ENCODE peak calls at places on chromosome 13, in eight cellular contexts. Y is cardiac muscle cell; Q is breast epithelium; J is naive thymus-derived CD4-positive, alpha-beta T cell; C is small intestine; R is CD8-positive, alpha-beta memory T cell; H is PC-9; P is RWPE2. V is an unnamed sample.

GRCh38 chr13:34591801-34592454 is 350.1 kb upstream of the NBEA start:
- DNase-seq in Y (no peak), Q (no peak), J (no peak), C (no peak), R (no peak), H (no peak), P (no peak), V (no peak)

GRCh38 chr13:80251403-80251802 is 89.5 kb downstream of the SPRY2 start:
- DNase-seq in Y (peak; percentile 60), Q (no peak), J (no peak), C (peak; percentile 26), R (no peak), H (peak; percentile 34), P (no peak), V (no peak)

GRCh38 chr13:23180711-23181110 is at the start of gene SGCG:
- DNase-seq in Y (no peak), Q (no peak), J (no peak), C (no peak), R (no peak), H (no peak), P (no peak), V (no peak)

GRCh38 chr13:105846923-105847322 is 688.5 kb downstream of the EFNB2 start:
- DNase-seq in Y (no peak), Q (no peak), J (no peak), C (no peak), R (no peak), H (no peak), P (no peak), V (no peak)

GRCh38 chr13:30338331-30338851 is 31.0 kb upstream of the KATNAL1 start:
- DNase-seq in Y (no peak), Q (no peak), J (no peak), C (no peak), R (no peak), H (peak; percentile 95), P (no peak), V (no peak)

GRCh38 chr13:78652651-78653050 is 6.3 kb downstream of the OBI1 start:
- DNase-seq in Y (no peak), Q (no peak), J (no peak), C (no peak), R (no peak), H (no peak), P (no peak), V (no peak)

GRCh38 chr13:67299072-67299635 is 69.0 kb upstream of the PCDH9 start:
- DNase-seq in Y (peak; percentile 80), Q (no peak), J (no peak), C (no peak), R (no peak), H (peak; percentile 37), P (no peak), V (no peak)

GRCh38 chr13:62837895-62838294 is 1422.2 kb upstream of the PCDH20 start:
- DNase-seq in Y (no peak), Q (no peak), J (no peak), C (no peak), R (no peak), H (no peak), P (no peak), V (no peak)

GRCh38 chr13:24834902-24835510 is 71.0 kb downstream of the RNF17 start:
- DNase-seq in Y (no peak), Q (no peak), J (no peak), C (no peak), R (no peak), H (no peak), P (no peak), V (no peak)

GRCh38 chr13:64057372-64058020 is 2641.8 kb upstream of the PCDH20 start:
- DNase-seq in Y (no peak), Q (no peak), J (no peak), C (no peak), R (no peak), H (no peak), P (no peak), V (no peak)

GRCh38 chr13:45003417-45003816 is 14.1 kb downstream of the GPALPP1 start:
- DNase-seq in Y (no peak), Q (no peak), J (no peak), C (no peak), R (no peak), H (no peak), P (no peak), V (no peak)

GRCh38 chr13:48531416-48532145 is 1.3 kb downstream of the RCBTB2 start:
- DNase-seq in Y (no peak), Q (no peak), J (peak; percentile 44), C (peak; percentile 50), R (no peak), H (no peak), P (no peak), V (no peak)

GRCh38 chr13:34627905-34628682 is 314.0 kb upstream of the NBEA start:
- DNase-seq in Y (no peak), Q (no peak), J (no peak), C (no peak), R (no peak), H (no peak), P (no peak), V (no peak)

GRCh38 chr13:100610399-100611347 is 22.1 kb upstream of the GGACT start:
- DNase-seq in Y (no peak), Q (no peak), J (no peak), C (no peak), R (no peak), H (no peak), P (no peak), V (no peak)

GRCh38 chr13:90099847-90100246 is 1247.6 kb upstream of the MIR17HG start:
- DNase-seq in Y (no peak), Q (no peak), J (no peak), C (no peak), R (no peak), H (no peak), P (no peak), V (no peak)

GRCh38 chr13:48778551-48779088 is 124.9 kb downstream of the CYSLTR2 start:
- DNase-seq in Y (no peak), Q (no peak), J (no peak), C (no peak), R (no peak), H (no peak), P (no peak), V (no peak)

GRCh38 chr13:24888291-24888931 is 124.4 kb downstream of the RNF17 start:
- DNase-seq in Y (no peak), Q (no peak), J (no peak), C (no peak), R (no peak), H (no peak), P (no peak), V (no peak)

GRCh38 chr13:30739646-30740642 is 4.6 kb downstream of the ALOX5AP start:
- DNase-seq in Y (peak; percentile 89), Q (no peak), J (peak; percentile 16), C (peak; percentile 77), R (peak; percentile 41), H (peak; percentile 97), P (no peak), V (peak; percentile 70)

GRCh38 chr13:45587897-45588296 is 27.6 kb downstream of the ERICH6B start:
- DNase-seq in Y (no peak), Q (no peak), J (no peak), C (no peak), R (no peak), H (no peak), P (no peak), V (no peak)

DNA sequence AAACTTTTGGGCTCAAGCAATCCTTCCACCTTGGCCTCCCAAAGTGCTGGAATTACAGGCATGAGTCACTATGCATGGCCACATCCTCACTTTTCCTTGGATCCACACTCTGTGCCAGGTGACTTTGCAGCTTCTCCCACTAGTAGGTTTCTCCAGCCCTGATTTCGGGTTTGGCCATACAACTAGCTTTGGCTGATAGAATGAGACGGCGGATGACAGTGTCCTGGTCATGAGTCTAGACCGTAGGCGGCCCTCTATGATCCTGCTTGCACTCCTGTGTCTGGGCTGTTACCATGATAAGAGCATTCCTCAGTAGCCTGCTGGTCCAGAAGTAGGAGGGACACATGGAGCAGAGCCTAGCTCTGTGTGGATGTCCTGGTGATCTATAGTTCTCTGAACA is 112.5 kb upstream of the KL start:
- DNase-seq in Y (no peak), Q (no peak), J (no peak), C (no peak), R (no peak), H (no peak), P (no peak), V (no peak)
- H3K4me3 ChIP-seq in Y (no peak overlapping the region), Q (no peak overlapping the region), J (no peak overlapping the region), C (no peak overlapping the region), R (no peak overlapping the region), H (no peak overlapping the region), P (no peak overlapping the region), V (no peak overlapping the region)

GRCh38 chr13:94609196-94609595 is 7.5 kb downstream of the GPR180 start:
- DNase-seq in Y (no peak), Q (no peak), J (no peak), C (no peak), R (no peak), H (no peak), P (no peak), V (no peak)
- H3K36me3 ChIP-seq in Y (peaks cover 9% of the 10 kb centered on the region), Q (peaks cover 8% of the 10 kb centered on the region), J (no peaks in the 10 kb centered on the region), C (no peaks in the 10 kb centered on the region), R (no peaks in the 10 kb centered on the region), H (peaks cover 23% of the 10 kb centered on the region), P (peaks cover 86% of the 10 kb centered on the region), V (peaks cover 16% of the 10 kb centered on the region)

GRCh38 chr13:111567637-111568036 is 247.2 kb downstream of the TEX29 start:
- DNase-seq in Y (no peak), Q (no peak), J (no peak), C (no peak), R (no peak), H (no peak), P (no peak), V (no peak)

GRCh38 chr13:111568290-111568689 is 247.8 kb downstream of the TEX29 start:
- DNase-seq in Y (no peak), Q (no peak), J (no peak), C (no peak), R (no peak), H (no peak), P (no peak), V (no peak)

GRCh38 chr13:111566567-111566966 is 246.1 kb downstream of the TEX29 start:
- DNase-seq in Y (no peak), Q (no peak), J (no peak), C (no peak), R (no peak), H (no peak), P (no peak), V (no peak)

GRCh38 chr13:111564657-111565056 is 244.2 kb downstream of the TEX29 start:
- DNase-seq in Y (no peak), Q (no peak), J (no peak), C (no peak), R (no peak), H (no peak), P (no peak), V (no peak)

DNA sequence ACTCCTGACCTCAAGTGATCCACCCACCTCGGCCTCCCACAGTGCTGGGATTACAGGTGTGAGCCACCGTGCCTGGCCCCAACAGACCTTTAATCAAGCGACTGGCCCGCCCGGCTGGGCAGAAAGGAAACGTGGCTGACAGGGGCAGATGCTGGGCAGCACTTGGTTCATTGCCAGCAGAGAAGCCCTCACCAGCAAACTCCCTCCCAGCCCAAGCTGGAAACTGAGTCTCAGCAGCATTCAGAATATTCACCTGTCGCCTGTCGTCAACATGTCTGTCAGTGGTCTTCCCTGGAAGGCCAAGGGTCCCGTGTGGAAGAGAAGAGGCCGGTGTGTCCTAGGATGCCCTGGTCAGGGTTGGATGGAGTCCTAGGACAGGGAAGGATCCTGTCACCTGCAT is 245.0 kb downstream of the TEX29 start:
- DNase-seq in Y (no peak), Q (no peak), J (no peak), C (no peak), R (no peak), H (no peak), P (no peak), V (no peak)
- H3K4me1 ChIP-seq in Y (no peaks in the 10 kb centered on the region), Q (no peaks in the 10 kb centered on the region), J (no peaks in the 10 kb centered on the region), C (no peaks in the 10 kb centered on the region), R (no peaks in the 10 kb centered on the region), H (no peaks in the 10 kb centered on the region), P (no peaks in the 10 kb centered on the region), V (no peaks in the 10 kb centered on the region)

GRCh38 chr13:113329656-113330312 is 32.7 kb downstream of the LAMP1 start:
- DNase-seq in Y (no peak), Q (no peak), J (no peak), C (no peak), R (no peak), H (peak; percentile 24), P (no peak), V (no peak)
- H3K4me3 ChIP-seq in Y (no peak overlapping the region), Q (no peak overlapping the region), J (no peak overlapping the region), C (no peak overlapping the region), R (no peak overlapping the region), H (no peak overlapping the region), P (no peak overlapping the region), V (no peak overlapping the region)

V was measured in CD4-positive, CD25-positive, alpha-beta regulatory T cell.